ENCODE peak calls at places on chromosomes 5 and 9, in five cellular contexts. One of them, this sample, is unnamed.

GRCh38 chr5:174999581-174999980 is 275.2 kb downstream of the MSX2 start:
- DNase-seq in ovary: no peak
- DNase-seq in uterus: no peak
- DNase-seq in AG09309: no peak
- DNase-seq in fibroblast of pulmonary artery: no peak
- DNase-seq in this sample: no peak

GRCh38 chr5:53335115-53335514 is 145.3 kb upstream of the FST start:
- DNase-seq in ovary: no peak
- DNase-seq in uterus: no peak
- DNase-seq in AG09309: no peak
- DNase-seq in fibroblast of pulmonary artery: peak
- DNase-seq in this sample: peak

GRCh38 chr5:74206571-74207550 is 433.7 kb downstream of the ENC1 start:
- DNase-seq in ovary: peak
- DNase-seq in uterus: peak
- DNase-seq in AG09309: peak
- DNase-seq in fibroblast of pulmonary artery: peak
- DNase-seq in this sample: peak

GRCh38 chr9:4866239-4866969 is 73.7 kb downstream of the RCL1 start:
- DNase-seq in ovary: no peak
- DNase-seq in uterus: no peak
- DNase-seq in AG09309: no peak
- DNase-seq in fibroblast of pulmonary artery: no peak
- DNase-seq in this sample: peak

GRCh38 chr9:34492051-34492450 is 30.7 kb downstream of the ENHO start:
- DNase-seq in ovary: no peak
- DNase-seq in uterus: no peak
- DNase-seq in AG09309: no peak
- DNase-seq in fibroblast of pulmonary artery: no peak
- DNase-seq in this sample: no peak

GRCh38 chr5:97967292-97967691 is 784.2 kb upstream of the RIOK2 start:
- DNase-seq in ovary: no peak
- DNase-seq in uterus: no peak
- DNase-seq in AG09309: no peak
- DNase-seq in fibroblast of pulmonary artery: no peak
- DNase-seq in this sample: no peak

GRCh38 chr5:89697581-89697980 is 712.0 kb downstream of the CETN3 start:
- DNase-seq in ovary: no peak
- DNase-seq in uterus: no peak
- DNase-seq in AG09309: no peak
- DNase-seq in fibroblast of pulmonary artery: no peak
- DNase-seq in this sample: no peak

GRCh38 chr9:87278971-87279731 is 218.5 kb upstream of the DAPK1 start:
- DNase-seq in ovary: no peak
- DNase-seq in uterus: no peak
- DNase-seq in AG09309: no peak
- DNase-seq in fibroblast of pulmonary artery: no peak
- DNase-seq in this sample: peak

GRCh38 chr9:127961166-127961490 is 19.7 kb downstream of the EEIG1 start:
- DNase-seq in ovary: no peak
- DNase-seq in uterus: peak
- DNase-seq in AG09309: no peak
- DNase-seq in fibroblast of pulmonary artery: no peak
- DNase-seq in this sample: no peak

GRCh38 chr9:79166005-79166404 is 405.8 kb upstream of the TLE4 start:
- DNase-seq in ovary: no peak
- DNase-seq in uterus: no peak
- DNase-seq in AG09309: peak
- DNase-seq in fibroblast of pulmonary artery: peak
- DNase-seq in this sample: peak

GRCh38 chr9:127569819-127570401 is 42.2 kb upstream of the STXBP1 start:
- DNase-seq in ovary: no peak
- DNase-seq in uterus: no peak
- DNase-seq in AG09309: no peak
- DNase-seq in fibroblast of pulmonary artery: peak
- DNase-seq in this sample: peak

GRCh38 chr5:158516521-158516920 is 583.2 kb downstream of the EBF1 start:
- DNase-seq in ovary: no peak
- DNase-seq in uterus: no peak
- DNase-seq in AG09309: no peak
- DNase-seq in fibroblast of pulmonary artery: no peak
- DNase-seq in this sample: no peak

GRCh38 chr9:120841930-120842684 is 615 bp downstream of the PSMD5 start:
- DNase-seq in ovary: no peak
- DNase-seq in uterus: no peak
- DNase-seq in AG09309: no peak
- DNase-seq in fibroblast of pulmonary artery: no peak
- DNase-seq in this sample: peak

GRCh38 chr5:133742370-133743036 is 130.2 kb upstream of the FSTL4 start:
- DNase-seq in ovary: no peak
- DNase-seq in uterus: no peak
- DNase-seq in AG09309: no peak
- DNase-seq in fibroblast of pulmonary artery: no peak
- DNase-seq in this sample: no peak

GRCh38 chr9:77879344-77880089 is 152.1 kb downstream of the GNAQ start:
- DNase-seq in ovary: no peak
- DNase-seq in uterus: no peak
- DNase-seq in AG09309: no peak
- DNase-seq in fibroblast of pulmonary artery: peak
- DNase-seq in this sample: peak

GRCh38 chr5:78526049-78526525 is 122.5 kb downstream of the LHFPL2 start:
- DNase-seq in ovary: no peak
- DNase-seq in uterus: no peak
- DNase-seq in AG09309: no peak
- DNase-seq in fibroblast of pulmonary artery: peak
- DNase-seq in this sample: peak

GRCh38 chr5:148084269-148084668 is 20.5 kb downstream of the SPINK5 start:
- DNase-seq in ovary: no peak
- DNase-seq in uterus: no peak
- DNase-seq in AG09309: no peak
- DNase-seq in fibroblast of pulmonary artery: no peak
- DNase-seq in this sample: no peak

GRCh38 chr9:127568618-127568970 is 43.5 kb upstream of the STXBP1 start:
- DNase-seq in ovary: no peak
- DNase-seq in uterus: no peak
- DNase-seq in AG09309: no peak
- DNase-seq in fibroblast of pulmonary artery: no peak
- DNase-seq in this sample: no peak

GRCh38 chr9:134769084-134769455 is 111.5 kb upstream of the FCN2 start:
- DNase-seq in ovary: no peak
- DNase-seq in uterus: no peak
- DNase-seq in AG09309: no peak
- DNase-seq in fibroblast of pulmonary artery: no peak
- DNase-seq in this sample: no peak

GRCh38 chr5:139181835-139182452 is 16.2 kb downstream of the SIL1 start:
- DNase-seq in ovary: peak
- DNase-seq in uterus: peak
- DNase-seq in AG09309: no peak
- DNase-seq in fibroblast of pulmonary artery: peak
- DNase-seq in this sample: peak

GRCh38 chr9:96061293-96061987 is 185.9 kb downstream of the ERCC6L2 start:
- DNase-seq in ovary: peak
- DNase-seq in uterus: no peak
- DNase-seq in AG09309: no peak
- DNase-seq in fibroblast of pulmonary artery: peak
- DNase-seq in this sample: peak

GRCh38 chr9:133187561-133188005 is 21.5 kb downstream of the OBP2B start:
- DNase-seq in ovary: no peak
- DNase-seq in uterus: no peak
- DNase-seq in AG09309: no peak
- DNase-seq in fibroblast of pulmonary artery: no peak
- DNase-seq in this sample: no peak

GRCh38 chr9:95058121-95058785 is 259.3 kb downstream of the FANCC start:
- DNase-seq in ovary: no peak
- DNase-seq in uterus: no peak
- DNase-seq in AG09309: no peak
- DNase-seq in fibroblast of pulmonary artery: no peak
- DNase-seq in this sample: no peak

GRCh38 chr5:29853711-29854110 is 1339.8 kb upstream of the CDH6 start:
- DNase-seq in ovary: no peak
- DNase-seq in uterus: no peak
- DNase-seq in AG09309: no peak
- DNase-seq in fibroblast of pulmonary artery: no peak
- DNase-seq in this sample: no peak

GRCh38 chr5:40428129-40428528 is 251.6 kb upstream of the PTGER4 start:
- DNase-seq in ovary: no peak
- DNase-seq in uterus: no peak
- DNase-seq in AG09309: no peak
- DNase-seq in fibroblast of pulmonary artery: peak
- DNase-seq in this sample: peak

GRCh38 chr9:35649431-35650340 is 1.0 kb downstream of the SIT1 start:
- DNase-seq in ovary: no peak
- DNase-seq in uterus: no peak
- DNase-seq in AG09309: no peak
- DNase-seq in fibroblast of pulmonary artery: peak
- DNase-seq in this sample: no peak
- TF ChIP-seq CTCF in ovary: no peak
- TF ChIP-seq CTCF in uterus: no peak
- TF ChIP-seq CTCF in AG09309: no peak
- TF ChIP-seq CTCF in fibroblast of pulmonary artery: no peak
- TF ChIP-seq CTCF in this sample: no peak

GRCh38 chr5:20959347-20959746 is 971.3 kb upstream of the CDH18 start:
- DNase-seq in ovary: no peak
- DNase-seq in uterus: no peak
- DNase-seq in AG09309: no peak
- DNase-seq in fibroblast of pulmonary artery: no peak
- DNase-seq in this sample: no peak

GRCh38 chr5:20956134-20956533 is 968.1 kb upstream of the CDH18 start:
- DNase-seq in ovary: no peak
- DNase-seq in uterus: no peak
- DNase-seq in AG09309: no peak
- DNase-seq in fibroblast of pulmonary artery: no peak
- DNase-seq in this sample: no peak

GRCh38 chr5:20958641-20959040 is 970.6 kb upstream of the CDH18 start:
- DNase-seq in ovary: no peak
- DNase-seq in uterus: no peak
- DNase-seq in AG09309: no peak
- DNase-seq in fibroblast of pulmonary artery: no peak
- DNase-seq in this sample: no peak
- H3K4me3 ChIP-seq in ovary: no peak
- H3K4me3 ChIP-seq in uterus: no peak
- H3K4me3 ChIP-seq in AG09309: no peak
- H3K4me3 ChIP-seq in fibroblast of pulmonary artery: no peak
- H3K4me3 ChIP-seq in this sample: no peak

GRCh38 chr5:149151717-149152116 is 10.4 kb downstream of the ABLIM3 start:
- DNase-seq in ovary: no peak
- DNase-seq in uterus: no peak
- DNase-seq in AG09309: no peak
- DNase-seq in fibroblast of pulmonary artery: peak
- DNase-seq in this sample: no peak
- TF ChIP-seq CTCF in ovary: no peak
- TF ChIP-seq CTCF in uterus: no peak
- TF ChIP-seq CTCF in AG09309: peak
- TF ChIP-seq CTCF in fibroblast of pulmonary artery: peak
- TF ChIP-seq CTCF in this sample: peak

GRCh38 chr5:102958481-102959011 is 161.4 kb downstream of the GIN1 start:
- DNase-seq in ovary: no peak
- DNase-seq in uterus: no peak
- DNase-seq in AG09309: no peak
- DNase-seq in fibroblast of pulmonary artery: peak
- DNase-seq in this sample: peak
- H3K4me3 ChIP-seq in ovary: no peak
- H3K4me3 ChIP-seq in uterus: no peak
- H3K4me3 ChIP-seq in AG09309: no peak
- H3K4me3 ChIP-seq in fibroblast of pulmonary artery: no peak
- H3K4me3 ChIP-seq in this sample: no peak

GRCh38 chr5:73027816-73028215 is 72.0 kb downstream of the FCHO2 start:
- DNase-seq in ovary: no peak
- DNase-seq in uterus: no peak
- DNase-seq in AG09309: no peak
- DNase-seq in fibroblast of pulmonary artery: no peak
- DNase-seq in this sample: no peak

GRCh38 chr5:73028991-73029540 is 73.2 kb downstream of the FCHO2 start:
- DNase-seq in ovary: no peak
- DNase-seq in uterus: no peak
- DNase-seq in AG09309: no peak
- DNase-seq in fibroblast of pulmonary artery: peak
- DNase-seq in this sample: no peak

GRCh38 chr5:73030531-73030930 is 74.7 kb downstream of the FCHO2 start:
- DNase-seq in ovary: no peak
- DNase-seq in uterus: no peak
- DNase-seq in AG09309: no peak
- DNase-seq in fibroblast of pulmonary artery: no peak
- DNase-seq in this sample: peak

GRCh38 chr5:73030995-73031394 is 75.2 kb downstream of the FCHO2 start:
- DNase-seq in ovary: no peak
- DNase-seq in uterus: no peak
- DNase-seq in AG09309: peak
- DNase-seq in fibroblast of pulmonary artery: peak
- DNase-seq in this sample: peak

DNA sequence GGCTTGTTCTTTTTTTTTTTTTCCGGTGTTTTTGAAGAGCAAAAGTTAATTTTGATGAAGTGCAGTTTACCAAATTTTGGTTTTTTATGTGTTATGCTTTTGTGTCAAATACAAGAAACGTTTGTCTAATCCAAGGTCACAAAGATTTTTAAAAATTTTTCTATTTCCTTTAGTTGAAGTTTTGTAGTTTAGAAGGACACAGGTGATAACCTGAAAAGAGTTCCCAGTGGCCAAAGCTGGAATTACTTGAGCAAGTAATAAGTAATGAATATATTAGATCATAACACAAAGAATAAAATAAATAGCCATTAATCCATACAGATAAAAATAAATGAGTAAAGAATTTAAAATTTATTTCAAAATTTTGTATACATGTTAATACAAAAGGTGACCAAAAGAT is 71.5 kb downstream of the FCHO2 start:
- DNase-seq in ovary: no peak
- DNase-seq in uterus: no peak
- DNase-seq in AG09309: no peak
- DNase-seq in fibroblast of pulmonary artery: no peak
- DNase-seq in this sample: peak
- TF ChIP-seq CTCF in ovary: no peak
- TF ChIP-seq CTCF in uterus: no peak
- TF ChIP-seq CTCF in AG09309: no peak
- TF ChIP-seq CTCF in fibroblast of pulmonary artery: peak
- TF ChIP-seq CTCF in this sample: peak